ENCODE peak calls at places on chromosome 19, in five cellular contexts. L, G, Y, D and U are unnamed samples.

GRCh38 chr19:5138606-5139594 is 170.0 kb downstream of the KDM4B start:
- DNase-seq in D (peak; percentile 44), L (peak; percentile 79), G (no peak), Y (peak; percentile 89), U (no peak)

GRCh38 chr19:2083174-2083854 is 12.8 kb downstream of the MOB3A start:
- DNase-seq in Y (peak; percentile 80), G (no peak), D (peak; percentile 42), L (no peak), U (no peak)

GRCh38 chr19:30490760-30491159 is 118.6 kb downstream of the ZNF536 start:
- DNase-seq in Y (no peak), L (no peak), D (no peak), G (no peak), U (no peak)

GRCh38 chr19:3358392-3358918 is 7.9 kb upstream of the NFIC start:
- DNase-seq in Y (no peak), L (no peak), D (no peak), G (no peak), U (no peak)

GRCh38 chr19:20640023-20640422 is 21.3 kb downstream of the ZNF626 start:
- DNase-seq in D (no peak), G (no peak), L (no peak), Y (no peak), U (no peak)

GRCh38 chr19:32581704-32582164 is 744 bp downstream of the PDCD5 start:
- DNase-seq in G (peak; percentile 31), D (no peak), L (peak; percentile 24), Y (no peak), U (no peak)

GRCh38 chr19:34502582-34503545 is 21.3 kb downstream of the WTIP start:
- DNase-seq in Y (no peak), L (no peak), G (no peak), D (no peak), U (peak; percentile 34)

GRCh38 chr19:19468424-19469050 is 46.8 kb downstream of the TSSK6 start:
- DNase-seq in L (no peak), D (no peak), Y (no peak), G (no peak), U (no peak)

GRCh38 chr19:13987101-13987890 is 18.8 kb downstream of the RFX1 start:
- DNase-seq in G (no peak), D (no peak), L (no peak), Y (no peak), U (no peak)